ENCODE peak calls at places on chromosome 16, in six cellular contexts. E is GM23338, I is small intestine, Q is right lobe of liver, H is A549, V is HFFc6. A is an unnamed sample.
A peak's percentile ranks its signal among the peaks of the same experiment; 100 is the strongest.

GRCh38 chr16:80924372-80924978 is 82.2 kb downstream of the CMC2 start:
- DNase-seq in V (peak; percentile 37), H (peak; percentile 70), Q (peak; percentile 83), E (peak; percentile 90), I (peak; percentile 45), A (no peak)

GRCh38 chr16:74261068-74261467 is 35.5 kb upstream of the PSMD7 start:
- DNase-seq in E (no peak), Q (no peak), I (no peak), H (no peak), V (no peak), A (no peak)

GRCh38 chr16:53609536-53609935 is 94.1 kb downstream of the RPGRIP1L start:
- DNase-seq in E (no peak), Q (no peak), V (no peak), I (no peak), H (no peak), A (no peak)

GRCh38 chr16:76583995-76584394 is 306.8 kb downstream of the CNTNAP4 start:
- DNase-seq in V (no peak), H (no peak), Q (no peak), I (no peak), E (no peak), A (no peak)

GRCh38 chr16:56298948-56299602 is 107.8 kb downstream of the GNAO1 start:
- DNase-seq in I (no peak), H (no peak), V (no peak), Q (no peak), E (no peak), A (no peak)

GRCh38 chr16:23131436-23131835 is 17.8 kb downstream of the USP31 start:
- DNase-seq in H (no peak), V (no peak), I (no peak), Q (no peak), E (no peak), A (no peak)

GRCh38 chr16:58339452-58339938 is 44.7 kb upstream of the PRSS54 start:
- DNase-seq in V (peak; percentile 52), E (peak; percentile 81), H (peak; percentile 58), Q (no peak), I (no peak), A (no peak)

GRCh38 chr16:31362476-31363405 is 7.8 kb downstream of the ITGAX start:
- DNase-seq in H (no peak), E (no peak), I (no peak), V (no peak), Q (peak; percentile 43), A (no peak)

GRCh38 chr16:51159296-51159695 is 8.2 kb upstream of the SALL1 start:
- DNase-seq in I (no peak), H (no peak), V (no peak), E (no peak), Q (no peak), A (no peak)

GRCh38 chr16:11572301-11572995 is 14.3 kb downstream of the LITAF start:
- DNase-seq in H (no peak), V (no peak), Q (no peak), I (peak; percentile 17), E (peak; percentile 19), A (peak; percentile 66)